ENCODE peak calls at places on chromosomes 7 and 10, in four cellular contexts. O is sciatic nerve, G is SW 1271, X is HEK293T. N is an unnamed sample.

GRCh38 chr7:96169439-96169838 is 152.5 kb downstream of the SLC25A13 start:
- DNase-seq in X (no peak), G (no peak), O (no peak), N (no peak)

GRCh38 chr7:26399747-26400146 is 108.1 kb downstream of the SNX10 start:
- DNase-seq in X (no peak), G (no peak), O (no peak), N (no peak)

GRCh38 chr7:146096994-146097393 is 19.6 kb upstream of the CNTNAP2 start:
- DNase-seq in X (peak), G (no peak), O (no peak), N (no peak)

GRCh38 chr7:12949060-12950045 is 261.9 kb downstream of the ARL4A start:
- DNase-seq in O (no peak), G (no peak), X (no peak), N (peak)

GRCh38 chr7:36283711-36284130 is 105.9 kb upstream of the ANLN start:
- DNase-seq in O (peak), X (no peak), G (no peak), N (no peak)

GRCh38 chr10:70477661-70478162 is 855 bp upstream of the PALD1 start:
- DNase-seq in O (peak), G (peak), X (no peak), N (no peak)

GRCh38 chr7:1418505-1419309 is 40.6 kb downstream of the MICALL2 start:
- DNase-seq in O (no peak), G (peak), X (peak), N (peak)

GRCh38 chr7:51949726-51950644 is 633.4 kb upstream of the COBL start:
- DNase-seq in X (no peak), O (no peak), G (no peak), N (no peak)

GRCh38 chr7:142553216-142553615 is 196.1 kb upstream of the PRSS1 start:
- DNase-seq in G (no peak), O (no peak), X (no peak), N (no peak)

GRCh38 chr7:130084037-130084875 is 13.9 kb downstream of the KLHDC10 start:
- DNase-seq in G (peak), X (peak), O (no peak), N (peak)

GRCh38 chr7:91310829-91311460 is 46.7 kb downstream of the FZD1 start:
- DNase-seq in X (no peak), G (no peak), O (peak), N (no peak)

GRCh38 chr10:28481968-28482367 is 51.0 kb upstream of the WAC start:
- DNase-seq in O (no peak), X (no peak), G (no peak), N (no peak)

GRCh38 chr7:4856336-4857056 is 5.3 kb downstream of the PAPOLB start:
- DNase-seq in G (no peak), O (no peak), X (no peak), N (no peak)

GRCh38 chr10:71636588-71636987 is 83.0 kb downstream of the C10orf105 start:
- DNase-seq in O (no peak), G (no peak), X (no peak), N (no peak)

GRCh38 chr7:121003986-121004685 is 15.6 kb downstream of the CPED1 start:
- DNase-seq in G (no peak), O (peak), X (no peak), N (no peak)

GRCh38 chr7:98334077-98334476 is 52.6 kb downstream of the BRI3 start:
- DNase-seq in O (no peak), G (no peak), X (no peak), N (no peak)

GRCh38 chr7:133009853-133010252 is 72.0 kb downstream of the CHCHD3 start:
- DNase-seq in G (no peak), O (no peak), X (no peak), N (no peak)

GRCh38 chr7:83347836-83348482 is 185.3 kb upstream of the PCLO start:
- DNase-seq in X (peak), G (peak), O (no peak), N (peak)

GRCh38 chr7:47285860-47286491 is 295.9 kb downstream of the TNS3 start:
- DNase-seq in O (peak), X (no peak), G (no peak), N (no peak)

GRCh38 chr7:75732764-75733630 is 5.7 kb downstream of the HIP1 start:
- DNase-seq in X (no peak), G (no peak), O (no peak), N (no peak)

GRCh38 chr7:128868624-128869137 is 6.0 kb downstream of the ATP6V1F start:
- DNase-seq in O (no peak), G (no peak), X (no peak), N (no peak)

GRCh38 chr10:93393231-93393630 is 88.9 kb downstream of the MYOF start:
- DNase-seq in O (no peak), G (no peak), X (no peak), N (no peak)

GRCh38 chr10:10519674-10520073 is 498.0 kb upstream of the CELF2 start:
- DNase-seq in G (no peak), X (no peak), O (no peak), N (no peak)

GRCh38 chr10:24706479-24707118 is 17.1 kb downstream of the ARHGAP21 start:
- DNase-seq in X (peak), O (no peak), G (peak), N (peak)

GRCh38 chr10:31100176-31100575 is 68.5 kb upstream of the ZNF438 start:
- DNase-seq in X (no peak), G (no peak), O (no peak), N (no peak)

GRCh38 chr10:30751678-30752331 is 122.3 kb upstream of the LYZL2 start:
- DNase-seq in G (peak), X (no peak), O (peak), N (peak)

GRCh38 chr10:124011464-124011863 is 81.9 kb downstream of the CHST15 start:
- DNase-seq in G (no peak), X (no peak), O (peak), N (no peak)

GRCh38 chr7:129435414-129435829 is 1.2 kb downstream of the STRIP2 start:
- DNase-seq in X (no peak), O (no peak), G (no peak), N (no peak)

GRCh38 chr10:13651969-13652720 is 65.4 kb downstream of the PRPF18 start:
- DNase-seq in X (no peak), G (no peak), O (no peak), N (no peak)

GRCh38 chr10:93235686-93236085 is 162.0 kb downstream of the CYP26A1 start:
- DNase-seq in G (no peak), X (no peak), O (no peak), N (no peak)

GRCh38 chr7:41333506-41333905 is 369.4 kb downstream of the INHBA start:
- DNase-seq in G (no peak), O (no peak), X (no peak), N (peak)

GRCh38 chr7:130009848-130010688 is 41.1 kb downstream of the ZC3HC1 start:
- DNase-seq in O (no peak), G (peak), X (no peak), N (peak)

GRCh38 chr7:106979551-106980357 is 64.8 kb upstream of the PRKAR2B start:
- DNase-seq in G (no peak), O (no peak), X (no peak), N (no peak)

GRCh38 chr7:102300643-102301211 is 14.1 kb downstream of the SH2B2 start:
- DNase-seq in O (no peak), X (no peak), G (no peak), N (no peak)

GRCh38 chr10:131910663-131911314 is 10.0 kb downstream of the PPP2R2D start:
- DNase-seq in X (no peak), G (no peak), O (peak), N (no peak)

GRCh38 chr10:102775973-102776669 is 32.4 kb downstream of the WBP1L start:
- DNase-seq in G (no peak), X (peak), O (peak), N (no peak)

GRCh38 chr10:76190871-76191270 is 759.4 kb downstream of the LRMDA start:
- DNase-seq in O (no peak), X (no peak), G (no peak), N (no peak)

GRCh38 chr10:454860-455259 is 234.6 kb downstream of the DIP2C start:
- DNase-seq in G (peak), X (peak), O (no peak), N (peak)

GRCh38 chr7:130595986-130596385 is 72.6 kb downstream of the COPG2 start:
- DNase-seq in X (no peak), G (no peak), O (peak), N (no peak)